ENCODE peak calls at places on chromosome 10, in seven cellular contexts. One of them, this sample, is unnamed.

GRCh38 chr10:17801507-17801906 is 7.6 kb upstream of the MRC1 start:
- DNase-seq in neuronal stem cell: no peak
- DNase-seq in H1: no peak
- DNase-seq in mesendoderm: no peak
- DNase-seq in IMR-90: no peak
- DNase-seq in H9: no peak
- DNase-seq in mesenchymal stem cell: no peak
- DNase-seq in this sample: peak; percentile 25

GRCh38 chr10:45561952-45562351 is 110.6 kb downstream of the ZFAND4 start:
- DNase-seq in neuronal stem cell: no peak
- DNase-seq in mesendoderm: no peak
- DNase-seq in IMR-90: no peak
- DNase-seq in mesenchymal stem cell: no peak
- DNase-seq in H1: no peak
- DNase-seq in H9: no peak
- DNase-seq in this sample: no peak

GRCh38 chr10:71494980-71495381 is 98.3 kb downstream of the CDH23 start:
- DNase-seq in neuronal stem cell: no peak
- DNase-seq in H1: no peak
- DNase-seq in IMR-90: no peak
- DNase-seq in mesendoderm: no peak
- DNase-seq in H9: no peak
- DNase-seq in mesenchymal stem cell: no peak
- DNase-seq in this sample: no peak

GRCh38 chr10:30840386-30841074 is 191.1 kb downstream of the ZNF438 start:
- DNase-seq in H1: no peak
- DNase-seq in neuronal stem cell: no peak
- DNase-seq in mesenchymal stem cell: no peak
- DNase-seq in IMR-90: peak; percentile 31
- DNase-seq in H9: no peak
- DNase-seq in mesendoderm: no peak
- DNase-seq in this sample: peak; percentile 69

GRCh38 chr10:1187151-1187854 is 131.1 kb downstream of the WDR37 start:
- DNase-seq in mesendoderm: no peak
- DNase-seq in mesenchymal stem cell: no peak
- DNase-seq in H9: no peak
- DNase-seq in H1: no peak
- DNase-seq in IMR-90: no peak
- DNase-seq in neuronal stem cell: no peak
- DNase-seq in this sample: no peak

GRCh38 chr10:46555366-46555712 is 1.1 kb downstream of the GPRIN2 start:
- DNase-seq in mesenchymal stem cell: no peak
- DNase-seq in neuronal stem cell: no peak
- DNase-seq in mesendoderm: peak; percentile 57
- DNase-seq in IMR-90: no peak
- DNase-seq in H9: peak; percentile 56
- DNase-seq in H1: no peak
- DNase-seq in this sample: no peak

GRCh38 chr10:124225029-124225467 is 131.7 kb upstream of the CHST15 start:
- DNase-seq in IMR-90: no peak
- DNase-seq in mesenchymal stem cell: no peak
- DNase-seq in H9: no peak
- DNase-seq in mesendoderm: no peak
- DNase-seq in H1: no peak
- DNase-seq in neuronal stem cell: no peak
- DNase-seq in this sample: no peak

GRCh38 chr10:119221666-119222065 is 14.3 kb downstream of the GRK5 start:
- DNase-seq in H9: no peak
- DNase-seq in H1: no peak
- DNase-seq in neuronal stem cell: no peak
- DNase-seq in mesendoderm: no peak
- DNase-seq in mesenchymal stem cell: no peak
- DNase-seq in IMR-90: no peak
- DNase-seq in this sample: peak; percentile 6

GRCh38 chr10:57992321-57993077 is 275.2 kb downstream of the IPMK start:
- DNase-seq in mesenchymal stem cell: no peak
- DNase-seq in H9: no peak
- DNase-seq in H1: peak; percentile 13
- DNase-seq in neuronal stem cell: no peak
- DNase-seq in IMR-90: peak; percentile 19
- DNase-seq in mesendoderm: peak; percentile 50
- DNase-seq in this sample: peak; percentile 13

GRCh38 chr10:31033166-31033565 is 1.5 kb upstream of the ZNF438 start:
- DNase-seq in H9: no peak
- DNase-seq in IMR-90: no peak
- DNase-seq in neuronal stem cell: no peak
- DNase-seq in mesendoderm: no peak
- DNase-seq in H1: no peak
- DNase-seq in mesenchymal stem cell: no peak
- DNase-seq in this sample: no peak

GRCh38 chr10:9102026-9102425 is 1047.5 kb downstream of the GATA3 start:
- DNase-seq in mesenchymal stem cell: no peak
- DNase-seq in neuronal stem cell: no peak
- DNase-seq in mesendoderm: peak; percentile 28
- DNase-seq in H9: no peak
- DNase-seq in H1: no peak
- DNase-seq in IMR-90: no peak
- DNase-seq in this sample: peak; percentile 28

DNA sequence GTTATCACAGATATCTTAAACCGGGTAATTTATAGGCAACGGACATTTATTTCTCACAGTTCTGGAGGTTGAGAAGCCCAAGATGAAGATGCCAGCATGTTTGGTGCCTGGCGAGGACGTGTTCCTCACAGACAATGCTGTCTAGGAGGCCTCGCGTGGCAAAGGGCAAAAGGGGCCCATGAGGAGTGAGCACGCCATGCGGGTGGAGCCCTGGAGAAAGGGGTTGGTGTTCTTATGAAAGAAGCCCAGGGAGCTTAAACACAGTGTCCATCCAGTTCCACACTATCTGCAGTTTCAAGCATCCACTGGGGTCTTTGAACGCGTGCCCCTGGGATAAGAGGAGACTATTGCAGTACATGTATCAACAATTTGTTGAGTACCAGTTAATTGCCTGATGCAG is 51.4 kb downstream of the CXCL12 start:
- DNase-seq in IMR-90: no peak
- DNase-seq in mesendoderm: no peak
- DNase-seq in mesenchymal stem cell: no peak
- DNase-seq in H1: no peak
- DNase-seq in H9: no peak
- DNase-seq in neuronal stem cell: no peak
- DNase-seq in this sample: no peak
- H2BK120ac ChIP-seq in IMR-90: no peak overlapping the region
- H2BK120ac ChIP-seq in mesendoderm: no peak overlapping the region
- H2BK120ac ChIP-seq in mesenchymal stem cell: no peak overlapping the region
- H2BK120ac ChIP-seq in H1: no peak overlapping the region
- H2BK120ac ChIP-seq in H9: no peak overlapping the region
- H2BK120ac ChIP-seq in neuronal stem cell: no peak overlapping the region
- H2BK120ac ChIP-seq in this sample: no peak overlapping the region

GRCh38 chr10:103181244-103181643 is 11.8 kb downstream of the NT5C2 start:
- DNase-seq in neuronal stem cell: no peak
- DNase-seq in mesenchymal stem cell: no peak
- DNase-seq in mesendoderm: no peak
- DNase-seq in IMR-90: no peak
- DNase-seq in H1: no peak
- DNase-seq in H9: no peak
- DNase-seq in this sample: no peak
- H3K4me1 ChIP-seq in neuronal stem cell: peaks cover 2% of the 10 kb centered on the region
- H3K4me1 ChIP-seq in mesenchymal stem cell: peaks cover 10% of the 10 kb centered on the region
- H3K4me1 ChIP-seq in mesendoderm: no peaks in the 10 kb centered on the region
- H3K4me1 ChIP-seq in IMR-90: peaks cover 10% of the 10 kb centered on the region
- H3K4me1 ChIP-seq in H1: peaks cover 2% of the 10 kb centered on the region
- H3K4me1 ChIP-seq in H9: peaks cover 4% of the 10 kb centered on the region
- H3K4me1 ChIP-seq in this sample: no peaks in the 10 kb centered on the region

DNA sequence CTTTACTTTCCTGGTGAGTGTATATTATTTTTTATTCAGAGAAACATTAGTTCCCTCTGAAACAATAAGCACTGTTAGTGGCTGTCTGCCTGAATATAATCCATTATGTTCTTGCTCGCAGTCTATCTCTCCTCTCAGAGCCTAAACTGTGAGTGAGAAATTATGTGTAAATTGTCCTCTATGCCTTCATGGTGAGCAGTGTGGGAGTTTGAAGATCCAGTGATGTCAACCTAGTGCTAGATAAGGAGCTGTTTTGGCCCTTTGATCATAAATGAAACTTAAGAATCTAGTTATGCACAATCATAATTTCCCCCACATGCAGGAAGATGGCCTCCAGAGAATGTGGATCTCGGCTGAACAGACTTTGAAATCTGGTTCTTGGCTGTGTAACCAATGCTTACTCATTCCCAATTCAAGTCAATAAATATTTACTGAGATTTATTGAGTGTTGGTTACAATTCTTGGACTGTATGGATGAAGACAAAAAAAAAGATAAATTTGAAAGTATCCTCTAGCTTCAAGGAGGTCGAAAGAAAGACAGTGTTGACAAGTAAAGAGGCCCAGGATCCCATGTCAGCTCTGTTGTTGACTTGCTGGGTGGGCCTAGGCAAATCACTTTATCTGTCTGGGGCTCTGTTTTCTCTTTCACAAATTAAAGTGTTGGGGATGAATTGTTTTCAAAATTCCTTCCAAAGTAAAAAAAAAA is 970.1 kb downstream of the KCNMA1 start:
- DNase-seq in IMR-90: no peak
- DNase-seq in H1: no peak
- DNase-seq in mesendoderm: no peak
- DNase-seq in neuronal stem cell: no peak
- DNase-seq in H9: no peak
- DNase-seq in mesenchymal stem cell: no peak
- DNase-seq in this sample: no peak
- H3K79me1 ChIP-seq in IMR-90: no peaks in the 10 kb centered on the region
- H3K79me1 ChIP-seq in H1: no peaks in the 10 kb centered on the region
- H3K79me1 ChIP-seq in mesendoderm: no peaks in the 10 kb centered on the region
- H3K79me1 ChIP-seq in neuronal stem cell: no peaks in the 10 kb centered on the region
- H3K79me1 ChIP-seq in H9: no peaks in the 10 kb centered on the region
- H3K79me1 ChIP-seq in mesenchymal stem cell: no peaks in the 10 kb centered on the region
- H3K79me1 ChIP-seq in this sample: no peaks in the 10 kb centered on the region

GRCh38 chr10:77498210-77498609 is 139.4 kb downstream of the KCNMA1 start:
- DNase-seq in neuronal stem cell: no peak
- DNase-seq in mesendoderm: no peak
- DNase-seq in H9: no peak
- DNase-seq in IMR-90: no peak
- DNase-seq in H1: no peak
- DNase-seq in mesenchymal stem cell: no peak
- DNase-seq in this sample: no peak
- H2BK120ac ChIP-seq in neuronal stem cell: no peak overlapping the region
- H2BK120ac ChIP-seq in mesendoderm: no peak overlapping the region
- H2BK120ac ChIP-seq in H9: no peak overlapping the region
- H2BK120ac ChIP-seq in IMR-90: no peak overlapping the region
- H2BK120ac ChIP-seq in H1: no peak overlapping the region
- H2BK120ac ChIP-seq in mesenchymal stem cell: no peak overlapping the region
- H2BK120ac ChIP-seq in this sample: no peak overlapping the region

This sample was measured in trophoblast cell.